ENCODE peak calls at places on chromosome 5, in four cellular contexts. F, Q, G and X are unnamed samples.

GRCh38 chr5:159908201-159908940 is 7.9 kb upstream of the ADRA1B start:
- DNase-seq in F (no peak), Q (no peak), G (no peak), X (no peak)

GRCh38 chr5:7422262-7422661 is 26.3 kb downstream of the ADCY2 start:
- DNase-seq in F (no peak), Q (no peak), G (no peak), X (no peak)

GRCh38 chr5:54523534-54523933 is 6.0 kb downstream of the SNX18 start:
- DNase-seq in F (no peak), Q (no peak), G (no peak), X (no peak)

GRCh38 chr5:95591490-95591901 is 28.4 kb upstream of the GPR150 start:
- DNase-seq in F (no peak), Q (no peak), G (no peak), X (no peak)

GRCh38 chr5:119651496-119651895 is 22.1 kb downstream of the FAM170A start:
- DNase-seq in F (no peak), Q (no peak), G (no peak), X (no peak)

GRCh38 chr5:41095324-41096101 is 24.4 kb upstream of the MROH2B start:
- DNase-seq in F (no peak), Q (no peak), G (no peak), X (no peak)

GRCh38 chr5:108432024-108432423 is 50.1 kb upstream of the FBXL17 start:
- DNase-seq in F (no peak), Q (no peak), G (no peak), X (no peak)

GRCh38 chr5:110840347-110840960 is 101.6 kb downstream of the SLC25A46 start:
- DNase-seq in F (no peak), Q (no peak), G (no peak), X (peak)

GRCh38 chr5:140153905-140154304 is 21.1 kb upstream of the CYSTM1 start:
- DNase-seq in F (no peak), Q (no peak), G (no peak), X (no peak)

GRCh38 chr5:88686077-88686541 is 196.9 kb downstream of the MEF2C start:
- DNase-seq in F (no peak), Q (no peak), G (no peak), X (no peak)

GRCh38 chr5:160233215-160233614 is 3.9 kb downstream of the FABP6 start:
- DNase-seq in F (no peak), Q (no peak), G (no peak), X (no peak)

GRCh38 chr5:151724360-151724759 is 34.1 kb downstream of the ATOX1 start:
- DNase-seq in F (no peak), Q (no peak), G (no peak), X (no peak)

GRCh38 chr5:137269297-137269696 is 229.8 kb downstream of the SPOCK1 start:
- DNase-seq in F (no peak), Q (no peak), G (no peak), X (no peak)

GRCh38 chr5:60356716-60357115 is 343.2 kb downstream of the DEPDC1B start:
- DNase-seq in F (no peak), Q (no peak), G (no peak), X (no peak)

GRCh38 chr5:6728011-6728794 is 15.0 kb downstream of the TENT4A start:
- DNase-seq in F (no peak), Q (no peak), G (no peak), X (no peak)

GRCh38 chr5:148297695-148298094 is 14.5 kb upstream of the SPINK7 start:
- DNase-seq in F (no peak), Q (no peak), G (no peak), X (no peak)

GRCh38 chr5:177447066-177447610 is 524 bp downstream of the PRR7 start:
- DNase-seq in F (peak), Q (no peak), G (no peak), X (no peak)

GRCh38 chr5:10434392-10434791 is 7.3 kb upstream of the ROPN1L start:
- DNase-seq in F (no peak), Q (no peak), G (no peak), X (no peak)

GRCh38 chr5:176436641-176437040 is 11.5 kb upstream of the FAF2 start:
- DNase-seq in F (no peak), Q (no peak), G (no peak), X (no peak)

GRCh38 chr5:1211701-1212100 is 10.3 kb downstream of the SLC6A19 start:
- DNase-seq in F (no peak), Q (no peak), G (no peak), X (no peak)

GRCh38 chr5:123597018-123597417 is 85.0 kb downstream of the CSNK1G3 start:
- DNase-seq in F (no peak), Q (no peak), G (no peak), X (no peak)

GRCh38 chr5:95900383-95900958 is 61.2 kb downstream of the ELL2 start:
- DNase-seq in F (no peak), Q (no peak), G (no peak), X (peak)

GRCh38 chr5:14491015-14491414 is 90.6 kb upstream of the OTULINL start:
- DNase-seq in F (no peak), Q (no peak), G (no peak), X (no peak)

GRCh38 chr5:139110526-139111168 is 87.5 kb downstream of the SIL1 start:
- DNase-seq in F (no peak), Q (no peak), G (no peak), X (no peak)

GRCh38 chr5:10515492-10515891 is 48.4 kb upstream of the ANKRD33B start:
- DNase-seq in F (no peak), Q (no peak), G (no peak), X (no peak)

GRCh38 chr5:179274321-179275315 is 70.6 kb downstream of the ADAMTS2 start:
- DNase-seq in F (no peak), Q (no peak), G (no peak), X (peak)

GRCh38 chr5:148585988-148586387 is 68.3 kb downstream of the HTR4 start:
- DNase-seq in F (no peak), Q (no peak), G (no peak), X (no peak)

GRCh38 chr5:89878140-89878570 is 531.4 kb downstream of the CETN3 start:
- DNase-seq in F (no peak), Q (no peak), G (no peak), X (no peak)

GRCh38 chr5:88687253-88687955 is 195.6 kb downstream of the MEF2C start:
- DNase-seq in F (no peak), Q (no peak), G (no peak), X (no peak)

GRCh38 chr5:169223595-169223953 is 77.4 kb downstream of the SLIT3 start:
- DNase-seq in F (no peak), Q (no peak), G (no peak), X (no peak)

GRCh38 chr5:133384120-133384855 is 228.1 kb downstream of the FSTL4 start:
- DNase-seq in F (no peak), Q (no peak), G (no peak), X (peak)

GRCh38 chr5:2892601-2893000 is 141.1 kb upstream of the IRX2 start:
- DNase-seq in F (no peak), Q (no peak), G (no peak), X (no peak)

GRCh38 chr5:102809033-102809432 is 53.9 kb downstream of the PAM start:
- DNase-seq in F (no peak), Q (no peak), G (no peak), X (no peak)

GRCh38 chr5:122673343-122673742 is 101.5 kb upstream of the SNX2 start:
- DNase-seq in F (no peak), Q (no peak), G (no peak), X (no peak)

GRCh38 chr5:1439388-1440097 is 5.7 kb downstream of the SLC6A3 start:
- DNase-seq in F (no peak), Q (no peak), G (no peak), X (no peak)

GRCh38 chr5:127793052-127793451 is 89.9 kb downstream of the CCDC192 start:
- DNase-seq in F (no peak), Q (no peak), G (no peak), X (no peak)

GRCh38 chr5:157718529-157718928 is 12.7 kb upstream of the THG1L start:
- DNase-seq in F (no peak), Q (no peak), G (no peak), X (no peak)

GRCh38 chr5:62779010-62779422 is 200.4 kb downstream of the LRRC70 start:
- DNase-seq in F (no peak), Q (peak), G (no peak), X (no peak)

GRCh38 chr5:131973981-131974380 is 28.5 kb upstream of the MEIKIN start:
- DNase-seq in F (no peak), Q (no peak), G (no peak), X (no peak)

GRCh38 chr5:131974622-131974955 is 29.1 kb upstream of the MEIKIN start:
- DNase-seq in F (no peak), Q (no peak), G (no peak), X (no peak)

GRCh38 chr5:131976414-131977211 is 31.1 kb upstream of the MEIKIN start:
- DNase-seq in F (no peak), Q (no peak), G (no peak), X (peak)

GRCh38 chr5:131974956-131975726 is 29.7 kb upstream of the MEIKIN start:
- DNase-seq in F (no peak), Q (no peak), G (no peak), X (no peak)

GRCh38 chr5:131973089-131973712 is 27.7 kb upstream of the MEIKIN start:
- DNase-seq in F (no peak), Q (no peak), G (no peak), X (no peak)
- TF ChIP-seq POLR2AphosphoS5 in F (no peak), Q (no peak), G (no peak), X (no peak)

GRCh38 chr5:12648558-12648957 is 744.3 kb upstream of the CTNND2 start:
- DNase-seq in F (no peak), Q (no peak), G (no peak), X (no peak)

GRCh38 chr5:12647613-12648012 is 743.4 kb upstream of the CTNND2 start:
- DNase-seq in F (no peak), Q (no peak), G (no peak), X (no peak)

DNA sequence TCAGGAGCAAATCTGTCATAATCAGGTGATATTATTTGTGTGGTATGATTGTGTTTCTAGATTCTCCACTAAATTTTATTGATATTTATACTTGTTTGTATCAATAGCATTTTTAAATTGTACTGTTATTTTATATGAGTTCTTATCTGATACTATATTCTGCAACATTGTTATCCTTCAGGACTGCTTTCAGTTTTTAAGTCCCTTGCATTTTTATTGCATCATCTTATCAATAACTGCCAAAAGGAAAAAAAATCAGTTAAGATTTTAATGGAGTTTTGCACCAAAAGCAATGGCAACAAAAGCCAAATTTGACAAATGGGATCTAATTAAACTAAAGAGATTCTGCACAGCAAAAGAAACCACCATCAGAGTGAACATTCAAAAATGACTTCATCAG is 741.3 kb upstream of the CTNND2 start:
- DNase-seq in F (no peak), Q (no peak), G (no peak), X (no peak)
- TF ChIP-seq POLR2AphosphoS5 in F (no peak), Q (no peak), G (no peak), X (no peak)

GRCh38 chr5:142644640-142645361 is 41.1 kb downstream of the FGF1 start:
- DNase-seq in F (peak), Q (peak), G (no peak), X (peak)
- TF ChIP-seq POLR2AphosphoS5 in F (no peak), Q (peak), G (no peak), X (no peak)

DNA sequence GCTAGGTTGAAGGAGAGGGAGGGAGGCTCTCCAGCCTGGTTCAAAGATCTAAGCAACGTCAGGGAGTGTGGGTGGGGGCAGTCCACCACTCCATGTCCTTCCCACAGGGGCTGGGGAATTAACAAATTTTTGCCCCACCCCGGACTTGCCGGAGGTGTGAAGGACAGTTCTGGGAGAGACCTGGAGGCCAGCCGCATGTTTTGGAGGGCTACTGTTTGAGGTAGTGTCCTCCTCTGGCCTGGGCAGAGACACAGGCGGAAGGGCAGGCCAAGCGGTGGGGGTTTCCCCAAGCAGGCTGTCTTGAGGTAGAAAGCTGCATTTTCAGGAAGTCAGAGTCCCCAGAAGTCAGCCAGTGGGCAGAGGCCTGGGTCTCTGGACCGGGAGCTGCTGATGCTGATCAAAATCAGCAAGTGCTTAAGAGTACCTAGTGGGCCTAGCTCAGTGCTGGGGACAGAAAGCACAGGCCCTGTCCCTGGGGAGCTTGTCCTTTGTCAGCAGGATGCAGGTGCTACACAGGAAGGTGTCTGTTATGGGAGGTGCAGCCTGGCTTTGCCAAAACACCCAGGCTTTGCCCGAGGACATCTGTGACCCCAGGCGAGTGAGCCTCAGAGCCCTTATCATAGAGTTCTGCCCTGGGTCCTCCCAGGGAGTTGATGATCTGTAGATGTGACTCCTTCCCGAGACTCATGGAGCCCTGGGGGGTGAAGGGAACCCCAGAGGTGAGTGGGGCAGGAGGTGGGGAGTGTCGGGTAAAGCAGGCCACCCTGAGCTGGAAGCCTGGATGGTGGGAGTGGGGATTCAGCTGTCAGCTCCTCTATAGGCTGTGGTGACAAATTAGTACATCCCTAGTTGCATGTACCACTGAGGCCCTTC is 18.6 kb downstream of the JADE2 start:
- DNase-seq in F (peak), Q (no peak), G (no peak), X (no peak)
- TF ChIP-seq POLR2AphosphoS5 in F (no peak), Q (no peak), G (no peak), X (no peak)

GRCh38 chr5:149730620-149731331 is 666 bp downstream of the PPARGC1B start:
- DNase-seq in F (peak), Q (peak), G (no peak), X (peak)

GRCh38 chr5:149733129-149733900 is 3.2 kb downstream of the PPARGC1B start:
- DNase-seq in F (no peak), Q (no peak), G (no peak), X (no peak)

GRCh38 chr5:149731332-149731616 is 1.2 kb downstream of the PPARGC1B start:
- DNase-seq in F (no peak), Q (no peak), G (peak), X (no peak)

GRCh38 chr5:149732500-149733128 is 2.5 kb downstream of the PPARGC1B start:
- DNase-seq in F (peak), Q (peak), G (no peak), X (peak)

GRCh38 chr5:149731617-149732400 is 1.7 kb downstream of the PPARGC1B start:
- DNase-seq in F (peak), Q (peak), G (no peak), X (peak)
- TF ChIP-seq POLR2AphosphoS5 in F (peak), Q (no peak), G (no peak), X (peak)

DNA sequence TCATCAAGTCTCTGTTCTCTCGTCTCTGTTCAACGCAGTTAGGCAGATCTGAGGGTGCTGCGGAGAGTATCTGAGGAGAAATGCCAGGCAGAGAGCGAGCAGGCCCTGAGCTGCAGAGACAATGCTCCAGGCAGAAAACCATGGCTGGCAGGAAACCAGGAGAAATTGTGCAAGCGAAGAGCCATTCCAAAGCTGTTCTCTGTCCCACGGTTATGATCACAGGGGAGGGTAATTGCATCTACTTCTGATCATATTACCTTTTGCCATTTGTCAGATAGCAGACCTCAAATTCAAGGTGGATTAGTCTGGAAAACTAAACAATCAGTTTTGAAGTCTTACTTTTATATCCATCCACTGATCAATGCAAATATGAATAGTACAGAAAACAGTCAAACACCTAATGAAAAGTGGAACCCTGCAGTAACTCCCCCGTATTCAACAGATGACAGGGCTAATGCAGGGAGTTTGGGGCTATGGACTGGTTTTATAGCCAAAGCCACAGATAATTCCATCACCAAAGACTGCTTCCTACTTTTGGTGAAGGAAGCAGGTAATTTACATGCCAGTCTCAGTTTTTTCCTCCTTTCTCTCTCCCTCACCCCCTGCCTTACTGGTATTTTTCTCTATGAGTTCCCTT is 228.0 kb downstream of the DCP2 start:
- DNase-seq in F (peak), Q (peak), G (peak), X (peak)
- TF ChIP-seq POLR2AphosphoS5 in F (no peak), Q (peak), G (no peak), X (no peak)

DNA sequence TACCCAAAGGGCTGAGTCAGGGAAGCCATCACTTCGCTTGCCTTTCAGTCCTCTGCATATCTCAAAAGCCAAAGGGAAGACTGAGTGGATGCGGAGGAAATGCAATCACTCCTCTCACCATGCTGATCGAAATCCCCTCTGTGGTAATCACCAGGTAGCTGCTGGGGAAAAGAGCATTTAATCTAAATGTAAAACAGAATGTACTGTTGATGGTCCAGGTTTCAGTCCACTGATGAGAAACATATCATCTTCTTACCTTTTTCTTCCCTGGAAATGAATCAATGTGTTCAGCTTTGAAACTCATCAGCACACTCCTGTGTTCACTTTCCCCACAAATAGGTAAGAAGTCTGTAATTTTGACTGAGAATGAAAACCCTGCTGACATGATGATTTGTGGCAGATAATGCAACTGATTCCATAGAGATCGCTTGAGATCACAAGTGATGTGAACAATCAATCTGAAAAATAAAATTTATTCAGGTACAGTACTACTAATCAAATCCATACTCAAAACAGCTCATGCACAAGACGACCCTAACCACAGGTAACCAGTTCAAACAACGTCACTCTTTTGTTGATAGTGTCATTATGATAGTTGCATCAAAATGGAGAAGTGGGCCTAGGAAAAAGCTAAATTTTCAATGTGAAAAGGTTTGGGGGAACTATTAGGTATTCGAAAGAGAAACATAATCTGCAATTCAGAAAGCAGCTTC is 454.0 kb upstream of the RGMB start:
- DNase-seq in F (no peak), Q (no peak), G (no peak), X (no peak)
- TF ChIP-seq POLR2AphosphoS5 in F (no peak), Q (no peak), G (no peak), X (no peak)

DNA sequence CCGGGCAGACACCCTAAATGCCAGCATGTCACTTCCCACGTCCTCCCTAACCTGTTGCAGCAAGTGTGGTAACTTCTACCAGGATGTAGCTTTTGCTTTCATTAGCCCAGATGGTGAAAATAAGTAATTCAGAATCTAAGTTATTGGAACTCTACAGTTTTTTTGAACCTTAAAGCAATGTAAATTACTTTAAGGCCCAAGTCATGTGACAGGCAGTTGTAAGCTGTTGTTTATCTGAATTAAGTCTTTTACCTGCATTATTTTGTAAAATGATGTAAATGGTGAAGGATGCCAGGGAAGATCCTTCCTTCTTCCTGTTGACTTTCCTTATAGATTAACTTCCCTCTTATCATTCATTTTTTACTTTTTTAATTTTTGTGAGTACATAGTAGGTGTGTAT is 670.2 kb downstream of the SEMA5A start:
- DNase-seq in F (no peak), Q (no peak), G (no peak), X (no peak)
- TF ChIP-seq POLR2AphosphoS5 in F (no peak), Q (no peak), G (no peak), X (no peak)